ENCODE peak calls at places on chromosome 22, in four cellular contexts. M is PC-9, L is fibroblast of mammary gland, A is AG10803. D is an unnamed sample.

GRCh38 chr22:22948651-22949611 is 61.3 kb downstream of the IGLL5 start:
- DNase-seq in M (no peak), L (peak; percentile 16), A (peak; percentile 75), D (no peak)

GRCh38 chr22:40036591-40037225 is 42.0 kb downstream of the FAM83F start:
- DNase-seq in M (peak; percentile 65), L (peak; percentile 77), A (peak; percentile 77), D (peak; percentile 70)

GRCh38 chr22:35308480-35308945 is 8.8 kb downstream of the TOM1 start:
- DNase-seq in M (no peak), L (no peak), A (no peak), D (no peak)

GRCh38 chr22:46863794-46864193 is 101.3 kb downstream of the TBC1D22A start:
- DNase-seq in M (peak; percentile 19), L (no peak), A (no peak), D (no peak)

GRCh38 chr22:32444068-32444467 is 20.2 kb downstream of the BPIFC start:
- DNase-seq in M (peak; percentile 51), L (peak; percentile 2), A (no peak), D (no peak)

GRCh38 chr22:37016134-37016910 is 2.9 kb downstream of the TST start:
- DNase-seq in M (no peak), L (no peak), A (no peak), D (no peak)

GRCh38 chr22:37162221-37163095 is 12.7 kb upstream of the IL2RB start:
- DNase-seq in M (no peak), L (no peak), A (no peak), D (peak; percentile 26)

GRCh38 chr22:33302049-33302545 is 243.9 kb upstream of the SYN3 start:
- DNase-seq in M (peak; percentile 43), L (peak; percentile 69), A (peak; percentile 66), D (peak; percentile 47)

GRCh38 chr22:39205344-39206021 is 39.3 kb downstream of the PDGFB start:
- DNase-seq in M (peak; percentile 86), L (peak; percentile 75), A (peak; percentile 46), D (peak; percentile 74)

GRCh38 chr22:21829523-21829922 is 37.9 kb downstream of the MAPK1 start:
- DNase-seq in M (no peak), L (no peak), A (no peak), D (no peak)

GRCh38 chr22:21725956-21726649 is 9.5 kb downstream of the YPEL1 start:
- DNase-seq in M (no peak), L (no peak), A (no peak), D (no peak)

GRCh38 chr22:26672060-26672471 is 14.7 kb downstream of the MIAT start:
- DNase-seq in M (no peak), L (no peak), A (no peak), D (no peak)

GRCh38 chr22:36546932-36547331 is 18.0 kb upstream of the EIF3D start:
- DNase-seq in M (peak; percentile 96), L (peak; percentile 85), A (peak; percentile 67), D (peak; percentile 54)

GRCh38 chr22:30940655-30941362 is 27.8 kb downstream of the MORC2 start:
- DNase-seq in M (no peak), L (no peak), A (no peak), D (no peak)

GRCh38 chr22:47259990-47260389 is 497.5 kb downstream of the TBC1D22A start:
- DNase-seq in M (no peak), L (no peak), A (no peak), D (no peak)

GRCh38 chr22:46079861-46080821 is 70.2 kb upstream of the PPARA start:
- DNase-seq in M (no peak), L (peak; percentile 86), A (peak; percentile 95), D (peak; percentile 86)

GRCh38 chr22:42856179-42856864 is 751 bp downstream of the ARFGAP3 start:
- DNase-seq in M (no peak), L (peak; percentile 39), A (peak; percentile 37), D (no peak)

GRCh38 chr22:39318507-39319283 is 728 bp downstream of the RPL3 start:
- DNase-seq in M (no peak), L (no peak), A (peak; percentile 44), D (no peak)

GRCh38 chr22:29700949-29701927 is 18.6 kb upstream of the CABP7 start:
- DNase-seq in M (peak; percentile 93), L (peak; percentile 28), A (no peak), D (no peak)

GRCh38 chr22:49214976-49215375 is 612.7 kb downstream of the BRD1 start:
- DNase-seq in M (no peak), L (no peak), A (no peak), D (no peak)

GRCh38 chr22:31046591-31047226 is 34.4 kb upstream of the SMTN start:
- DNase-seq in M (no peak), L (peak; percentile 62), A (no peak), D (peak; percentile 30)

GRCh38 chr22:47123827-47124442 is 361.5 kb downstream of the TBC1D22A start:
- DNase-seq in M (no peak), L (no peak), A (no peak), D (no peak)

GRCh38 chr22:28013611-28014010 is 94.6 kb upstream of the PITPNB start:
- DNase-seq in M (no peak), L (no peak), A (no peak), D (no peak)

GRCh38 chr22:34851918-34852662 is 213.9 kb upstream of the ISX start:
- DNase-seq in M (no peak), L (no peak), A (no peak), D (no peak)

GRCh38 chr22:49638788-49639187 is 188.9 kb downstream of the BRD1 start:
- DNase-seq in M (no peak), L (peak; percentile 5), A (no peak), D (peak; percentile 12)

GRCh38 chr22:46584081-46584903 is 35.9 kb upstream of the GRAMD4 start:
- DNase-seq in M (no peak), L (peak; percentile 36), A (peak; percentile 14), D (peak; percentile 73)

GRCh38 chr22:37179126-37179470 is 8.9 kb downstream of the C1QTNF6 start:
- DNase-seq in M (no peak), L (no peak), A (no peak), D (no peak)

GRCh38 chr22:17086301-17086700 is 1.5 kb downstream of the IL17RA start:
- DNase-seq in M (no peak), L (no peak), A (no peak), D (no peak)

GRCh38 chr22:23207786-23208325 is 27.5 kb downstream of the BCR start:
- DNase-seq in M (no peak), L (no peak), A (no peak), D (no peak)

GRCh38 chr22:45584121-45584570 is 81.5 kb downstream of the FBLN1 start:
- DNase-seq in M (no peak), L (peak; percentile 84), A (peak; percentile 93), D (no peak)

GRCh38 chr22:23655891-23656475 is 23.9 kb upstream of the DRICH1 start:
- DNase-seq in M (no peak), L (no peak), A (no peak), D (no peak)

GRCh38 chr22:37827056-37827455 is 3.9 kb downstream of the GALR3 start:
- DNase-seq in M (no peak), L (no peak), A (no peak), D (no peak)

GRCh38 chr22:49035818-49036457 is 791.7 kb downstream of the BRD1 start:
- DNase-seq in M (no peak), L (no peak), A (no peak), D (no peak)

GRCh38 chr22:46054091-46054877 is 77.3 kb upstream of the WNT7B start:
- DNase-seq in M (no peak), L (peak; percentile 83), A (peak; percentile 88), D (peak; percentile 83)

GRCh38 chr22:46649176-46650077 is 29.2 kb downstream of the GRAMD4 start:
- DNase-seq in M (no peak), L (peak; percentile 69), A (peak; percentile 38), D (peak; percentile 43)

GRCh38 chr22:38240734-38241252 is 32.0 kb downstream of the TMEM184B start:
- DNase-seq in M (peak; percentile 95), L (peak; percentile 87), A (peak; percentile 85), D (peak; percentile 95)

GRCh38 chr22:49011769-49012598 is 815.7 kb downstream of the BRD1 start:
- DNase-seq in M (no peak), L (no peak), A (no peak), D (no peak)

GRCh38 chr22:32815943-32816342 is 14.4 kb downstream of the TIMP3 start:
- DNase-seq in M (no peak), L (no peak), A (no peak), D (no peak)

GRCh38 chr22:22609271-22609670 is 35.1 kb upstream of the GGTLC2 start:
- DNase-seq in M (no peak), L (no peak), A (no peak), D (no peak)

GRCh38 chr22:46535876-46536558 is 1.4 kb downstream of the CELSR1 start:
- DNase-seq in M (no peak), L (no peak), A (no peak), D (no peak)

GRCh38 chr22:20207277-20208025 is 56.6 kb upstream of the CCDC188 start:
- DNase-seq in M (no peak), L (no peak), A (no peak), D (no peak)
- H3K4me3 ChIP-seq in M (peak overlapping the region; percentile 94), L (peak overlapping the region; percentile 68), A (peak overlapping the region; percentile 79), D (peak overlapping the region; percentile 55)

GRCh38 chr22:44329179-44329796 is 16.5 kb upstream of the SHISAL1 start:
- DNase-seq in M (peak; percentile 63), L (no peak), A (no peak), D (no peak)
- TF ChIP-seq CTCF in M (no peak), L (no peak), A (no peak), D (peak; percentile 16)

DNA sequence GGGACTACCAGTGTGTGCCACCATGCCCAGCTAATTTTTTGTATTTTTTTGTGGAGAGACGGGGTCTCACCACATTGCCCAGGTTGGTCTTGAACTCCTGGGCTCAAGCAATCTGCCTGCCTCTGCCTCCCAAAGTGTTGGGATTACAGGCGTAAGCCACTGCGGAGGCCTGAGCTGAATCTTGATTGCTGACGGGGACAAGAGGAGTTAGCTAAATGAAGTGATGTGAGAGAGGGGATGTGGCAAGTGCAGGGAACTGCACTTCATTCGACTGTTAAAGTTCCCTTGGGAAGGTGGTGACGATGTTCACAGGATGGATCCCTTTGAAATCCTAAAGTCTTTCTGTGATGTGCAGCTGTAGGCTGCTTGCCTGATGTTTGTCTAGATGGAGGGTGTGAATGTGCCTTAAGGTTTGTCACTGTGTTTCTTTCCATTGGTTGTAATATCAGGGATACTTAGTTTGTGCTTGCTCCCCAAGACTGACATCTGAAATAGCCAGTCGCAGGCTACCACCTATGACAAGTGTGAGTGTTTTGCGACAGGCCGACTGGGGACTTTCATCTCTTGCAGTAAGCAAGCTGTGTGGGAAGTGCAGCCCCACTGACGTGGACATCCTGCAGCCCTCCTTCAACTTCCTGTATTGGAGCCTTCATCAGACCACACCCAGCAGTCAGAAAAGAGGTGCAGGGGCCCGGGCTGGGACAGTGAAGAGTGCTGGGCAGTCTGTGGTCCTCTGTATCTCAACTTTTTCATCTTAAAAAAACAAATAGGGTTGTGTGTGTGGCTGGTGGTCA is 19.6 kb upstream of the CCDC134 start:
- DNase-seq in M (no peak), L (peak; percentile 33), A (peak; percentile 56), D (peak; percentile 8)
- H3K4me3 ChIP-seq in M (no peak overlapping the region), L (no peak overlapping the region), A (no peak overlapping the region), D (no peak overlapping the region)

DNA sequence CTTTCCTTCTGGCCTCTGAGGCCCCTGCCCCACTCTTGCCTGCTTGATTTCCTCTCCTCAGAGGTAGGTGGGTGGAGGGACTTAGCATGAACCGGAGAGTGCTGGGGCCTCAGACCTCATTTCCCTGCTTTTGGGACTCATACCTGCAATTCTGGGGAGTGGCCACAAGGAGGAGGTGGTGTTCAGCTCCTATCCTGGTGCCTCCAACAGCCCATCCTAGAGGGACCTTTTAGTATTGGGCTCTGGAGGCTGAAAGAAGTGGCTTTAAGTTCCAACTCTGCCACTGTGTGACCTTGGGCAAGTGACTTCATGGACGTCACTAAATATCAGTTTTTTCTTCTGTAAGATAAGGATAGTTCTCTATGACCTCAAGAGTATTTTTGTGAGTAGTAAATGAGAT is 98.6 kb downstream of the KIAA1671 start:
- DNase-seq in M (no peak), L (no peak), A (no peak), D (no peak)
- TF ChIP-seq CTCF in M (peak; percentile 64), L (peak; percentile 38), A (peak; percentile 34), D (peak; percentile 55)